ENCODE peak calls at places on chromosomes 11 and 22, in nine cellular contexts. O is T follicular helper cell, V is cardiac fibroblast, H is pancreas, S is DMS153, F is NCI-H345, A is HAP-1, W is GM13976, B is fibroblast of the aortic adventitia. R is an unnamed sample.
A peak's percentile ranks its signal among the peaks of the same experiment; 100 is the strongest.

GRCh38 chr11:66950113-66950535 is 8.1 kb downstream of the PC start:
- DNase-seq in O (no peak), V (peak; percentile 67), H (no peak), S (peak; percentile 77), F (peak; percentile 50), A (peak; percentile 41), W (peak; percentile 32), B (peak; percentile 60), R (no peak)

GRCh38 chr22:18078329-18079041 is 695 bp downstream of the PEX26 start:
- DNase-seq in O (no peak), V (peak; percentile 25), H (peak; percentile 80), S (no peak), F (peak; percentile 9), A (peak; percentile 50), W (peak; percentile 54), B (peak; percentile 21), R (no peak)

GRCh38 chr11:69518081-69518950 is 36.9 kb downstream of the LINC01488 start:
- DNase-seq in O (no peak), V (peak; percentile 88), H (no peak), S (no peak), F (no peak), A (no peak), W (no peak), B (peak; percentile 80), R (no peak)

GRCh38 chr11:12512826-12513395 is 135.5 kb downstream of the PARVA start:
- DNase-seq in O (no peak), V (no peak), H (no peak), S (no peak), F (no peak), A (no peak), W (no peak), B (no peak), R (no peak)

GRCh38 chr11:70075836-70076235 is 2.3 kb upstream of the ANO1 start:
- DNase-seq in O (no peak), V (no peak), H (no peak), S (no peak), F (no peak), A (no peak), W (no peak), B (no peak), R (peak; percentile 17)

GRCh38 chr11:130781906-130782305 is 134.4 kb downstream of the SNX19 start:
- DNase-seq in O (no peak), V (peak; percentile 40), H (no peak), S (no peak), F (no peak), A (no peak), W (no peak), B (peak; percentile 70), R (no peak)

GRCh38 chr11:40514124-40514523 is 945.3 kb downstream of the LRRC4C start:
- DNase-seq in O (no peak), V (no peak), H (no peak), S (peak; percentile 53), F (peak; percentile 35), A (no peak), W (no peak), B (no peak), R (no peak)

GRCh38 chr11:9529333-9529648 is 44.2 kb upstream of the WEE1 start:
- DNase-seq in O (no peak), V (peak; percentile 48), H (peak; percentile 75), S (no peak), F (peak; percentile 3), A (peak; percentile 63), W (no peak), B (peak; percentile 56), R (no peak)

GRCh38 chr11:73287400-73288101 is 15.4 kb downstream of the P2RY6 start:
- DNase-seq in O (no peak), V (peak; percentile 24), H (no peak), S (no peak), F (no peak), A (no peak), W (no peak), B (no peak), R (no peak)

GRCh38 chr11:96137357-96137756 is 205.6 kb downstream of the MAML2 start:
- DNase-seq in O (no peak), V (peak; percentile 41), H (no peak), S (no peak), F (no peak), A (peak; percentile 37), W (no peak), B (peak; percentile 38), R (no peak)

GRCh38 chr22:42236848-42237247 is 33.6 kb downstream of the TCF20 start:
- DNase-seq in O (no peak), V (no peak), H (no peak), S (no peak), F (no peak), A (no peak), W (no peak), B (no peak), R (no peak)

GRCh38 chr11:10640308-10640707 is 53.2 kb downstream of the IRAG1 start:
- DNase-seq in O (no peak), V (no peak), H (no peak), S (no peak), F (no peak), A (no peak), W (no peak), B (no peak), R (no peak)

GRCh38 chr11:80613630-80614029 is 1172.8 kb upstream of the TENM4 start:
- DNase-seq in O (no peak), V (no peak), H (no peak), S (no peak), F (no peak), A (no peak), W (no peak), B (no peak), R (no peak)

GRCh38 chr11:62370743-62371440 is 33.6 kb downstream of the ASRGL1 start:
- DNase-seq in O (peak; percentile 15), V (no peak), H (peak; percentile 64), S (no peak), F (no peak), A (no peak), W (no peak), B (no peak), R (peak; percentile 49)

GRCh38 chr11:120235024-120235628 is 4.8 kb upstream of the POU2F3 start:
- DNase-seq in O (peak; percentile 18), V (peak; percentile 66), H (peak; percentile 90), S (peak; percentile 58), F (peak; percentile 78), A (peak; percentile 80), W (peak; percentile 83), B (peak; percentile 56), R (no peak)

GRCh38 chr11:116963813-116964212 is 126.4 kb upstream of the APOA1 start:
- DNase-seq in O (no peak), V (no peak), H (no peak), S (no peak), F (no peak), A (no peak), W (no peak), B (no peak), R (no peak)

GRCh38 chr11:72716291-72716690 is 35.9 kb downstream of the ARAP1 start:
- DNase-seq in O (no peak), V (no peak), H (no peak), S (no peak), F (no peak), A (no peak), W (no peak), B (no peak), R (no peak)

GRCh38 chr22:46446799-46447198 is 90.6 kb downstream of the CELSR1 start:
- DNase-seq in O (no peak), V (peak; percentile 25), H (no peak), S (no peak), F (peak; percentile 24), A (peak; percentile 32), W (no peak), B (peak; percentile 45), R (no peak)

GRCh38 chr22:50714631-50715179 is 23.3 kb upstream of the ACR start:
- DNase-seq in O (no peak), V (no peak), H (no peak), S (no peak), F (no peak), A (no peak), W (no peak), B (no peak), R (no peak)

GRCh38 chr11:47004595-47005033 is 68.1 kb downstream of the CSTPP1 start:
- DNase-seq in O (no peak), V (peak; percentile 98), H (no peak), S (peak; percentile 92), F (no peak), A (no peak), W (no peak), B (peak; percentile 98), R (no peak)

GRCh38 chr11:123144707-123145106 is 50.3 kb downstream of the CLMP start:
- DNase-seq in O (no peak), V (no peak), H (no peak), S (no peak), F (no peak), A (no peak), W (no peak), B (no peak), R (no peak)

GRCh38 chr11:112744041-112744440 is 217.2 kb upstream of the NCAM1 start:
- DNase-seq in O (no peak), V (no peak), H (no peak), S (peak; percentile 55), F (peak; percentile 81), A (no peak), W (no peak), B (no peak), R (no peak)

GRCh38 chr11:66317322-66317765 is 500 bp upstream of the CD248 start:
- DNase-seq in O (no peak), V (peak; percentile 88), H (no peak), S (no peak), F (no peak), A (no peak), W (no peak), B (peak; percentile 72), R (no peak)

GRCh38 chr11:16456366-16456765 is 100.0 kb upstream of the SOX6 start:
- DNase-seq in O (no peak), V (no peak), H (no peak), S (no peak), F (no peak), A (no peak), W (no peak), B (no peak), R (no peak)

GRCh38 chr11:5131584-5132335 is 6.4 kb downstream of the OR52A5 start:
- DNase-seq in O (no peak), V (no peak), H (no peak), S (no peak), F (no peak), A (no peak), W (no peak), B (no peak), R (no peak)

GRCh38 chr11:114771172-114771571 is 92.8 kb downstream of the NXPE2 start:
- DNase-seq in O (no peak), V (no peak), H (no peak), S (no peak), F (no peak), A (no peak), W (no peak), B (no peak), R (no peak)

GRCh38 chr22:27107824-27108223 is 450.4 kb downstream of the MIAT start:
- DNase-seq in O (no peak), V (peak; percentile 87), H (peak; percentile 83), S (peak; percentile 91), F (peak; percentile 64), A (no peak), W (no peak), B (peak; percentile 95), R (peak; percentile 91)

GRCh38 chr22:28544431-28544868 is 135.2 kb downstream of the TTC28 start:
- DNase-seq in O (no peak), V (no peak), H (no peak), S (no peak), F (no peak), A (no peak), W (no peak), B (no peak), R (no peak)

GRCh38 chr11:132639986-132640385 is 892.3 kb downstream of the OPCML start:
- DNase-seq in O (no peak), V (no peak), H (no peak), S (no peak), F (no peak), A (no peak), W (no peak), B (no peak), R (no peak)

GRCh38 chr11:81963018-81963417 is 770.6 kb downstream of the FAM181B start:
- DNase-seq in O (no peak), V (peak; percentile 21), H (no peak), S (no peak), F (no peak), A (no peak), W (no peak), B (peak; percentile 23), R (no peak)

GRCh38 chr11:58726594-58727414 is 4.9 kb downstream of the GLYAT start:
- DNase-seq in O (no peak), V (no peak), H (no peak), S (peak; percentile 82), F (peak; percentile 31), A (no peak), W (no peak), B (no peak), R (no peak)

R was measured in CD14-positive monocyte.